ENCODE peak calls at places on chromosome 21, in eight cellular contexts. N, X, Z, J, B, C, O and H are unnamed samples.

GRCh38 chr21:44485254-44485793 is 30.0 kb downstream of the LRRC3 start:
- DNase-seq in X (peak), O (no peak), C (no peak), J (peak), N (no peak), B (no peak), Z (peak), H (no peak)

GRCh38 chr21:46124083-46124925 is 26.4 kb downstream of the COL6A2 start:
- DNase-seq in B (peak), C (peak), O (no peak), J (no peak), Z (no peak), X (no peak), N (no peak), H (no peak)

GRCh38 chr21:36780861-36781260 is 81.9 kb downstream of the SIM2 start:
- DNase-seq in J (no peak), N (no peak), C (no peak), Z (no peak), B (no peak), O (peak), X (no peak), H (no peak)

GRCh38 chr21:31201144-31201543 is 142.9 kb downstream of the TIAM1 start:
- DNase-seq in J (no peak), O (no peak), B (no peak), C (no peak), X (no peak), N (no peak), Z (no peak), H (no peak)

GRCh38 chr21:32378956-32379355 is 13.9 kb downstream of the URB1 start:
- DNase-seq in B (no peak), Z (no peak), X (no peak), N (no peak), O (no peak), C (no peak), J (no peak), H (no peak)

GRCh38 chr21:32770514-32771133 is 931 bp downstream of the PAXBP1 start:
- DNase-seq in J (no peak), N (no peak), X (no peak), O (peak), B (no peak), C (no peak), Z (peak), H (no peak)

GRCh38 chr21:29382029-29382654 is 83.4 kb downstream of the BACH1 start:
- DNase-seq in N (no peak), X (no peak), B (no peak), J (no peak), C (no peak), Z (no peak), O (peak), H (peak)

GRCh38 chr21:41388259-41388658 is 26.4 kb downstream of the MX2 start:
- DNase-seq in C (no peak), Z (no peak), B (no peak), J (no peak), X (no peak), N (no peak), O (no peak), H (no peak)

GRCh38 chr21:38244885-38245869 is 11.6 kb upstream of the KCNJ15 start:
- DNase-seq in Z (peak), X (no peak), J (no peak), N (no peak), B (no peak), C (no peak), O (peak), H (peak)

GRCh38 chr21:41933259-41934079 is 20.3 kb downstream of the C2CD2 start:
- DNase-seq in O (peak), N (peak), B (no peak), J (no peak), C (no peak), X (no peak), Z (no peak), H (peak)

GRCh38 chr21:39051561-39051949 is 131.7 kb downstream of the PSMG1 start:
- DNase-seq in O (peak), J (no peak), B (no peak), C (no peak), X (no peak), Z (no peak), N (no peak), H (peak)

GRCh38 chr21:18251065-18251464 is 6.4 kb downstream of the CHODL start:
- DNase-seq in N (no peak), B (no peak), Z (no peak), C (no peak), O (no peak), X (no peak), J (no peak), H (no peak)

GRCh38 chr21:16650984-16651383 is 861.9 kb upstream of the CXADR start:
- DNase-seq in Z (no peak), O (no peak), N (no peak), B (no peak), J (no peak), X (no peak), C (no peak), H (no peak)

GRCh38 chr21:36127250-36127904 is 7.5 kb upstream of the CBR3 start:
- DNase-seq in O (no peak), J (no peak), Z (no peak), X (no peak), N (no peak), B (no peak), C (no peak), H (no peak)

GRCh38 chr21:42652527-42653491 is 612 bp upstream of the PDE9A start:
- DNase-seq in C (peak), X (no peak), O (no peak), N (no peak), B (no peak), J (no peak), Z (no peak), H (peak)

GRCh38 chr21:32474179-32475059 is 61.9 kb downstream of the EVA1C start:
- DNase-seq in N (no peak), X (no peak), B (no peak), Z (no peak), J (no peak), C (no peak), O (no peak), H (no peak)